ENCODE peak calls at places on chromosomes 3 and 15, in five cellular contexts. Z is AG04450, E is NCI-H187 treated with DMSO at 0.1 percent for 48 hours, G is cardiac muscle cell, U is neuronal stem cell. J is an unnamed sample.
A peak's percentile ranks its signal among the peaks of the same experiment; 100 is the strongest.

GRCh38 chr3:119149484-119149883 is 3.5 kb downstream of the TEX55 start:
- DNase-seq in G (peak; percentile 61), U (no peak), Z (peak; percentile 45), E (no peak), J (no peak)

GRCh38 chr3:59517448-59517847 is 467.6 kb upstream of the CFAP20DC start:
- DNase-seq in Z (no peak), E (no peak), U (no peak), G (no peak), J (no peak)

GRCh38 chr15:63473007-63473748 is 31.2 kb upstream of the USP3 start:
- DNase-seq in E (no peak), U (no peak), G (no peak), Z (no peak), J (no peak)

GRCh38 chr15:51649659-51650521 is 27.3 kb upstream of the DMXL2 start:
- DNase-seq in U (peak; percentile 56), E (peak; percentile 59), Z (peak; percentile 50), G (peak; percentile 88), J (peak; percentile 58)

GRCh38 chr3:52321481-52321880 is 5.4 kb downstream of the DNAH1 start:
- DNase-seq in E (no peak), Z (no peak), U (no peak), G (no peak), J (no peak)

GRCh38 chr3:12399226-12399625 is 85.1 kb upstream of the TSEN2 start:
- DNase-seq in U (no peak), E (no peak), G (no peak), Z (no peak), J (no peak)

GRCh38 chr15:41811432-41812195 is 16.3 kb upstream of the JMJD7 start:
- DNase-seq in U (peak; percentile 64), G (peak; percentile 91), Z (peak; percentile 71), E (peak; percentile 18), J (peak; percentile 66)

GRCh38 chr15:26242565-26242964 is 379.4 kb upstream of the ATP10A start:
- DNase-seq in G (no peak), U (no peak), Z (no peak), E (no peak), J (no peak)

GRCh38 chr15:85769182-85769900 is 25.4 kb downstream of the KLHL25 start:
- DNase-seq in E (no peak), Z (no peak), U (no peak), G (no peak), J (no peak)

GRCh38 chr15:55457401-55458022 is 49.2 kb downstream of the PIERCE2 start:
- DNase-seq in Z (no peak), U (no peak), E (peak; percentile 49), G (no peak), J (no peak)

GRCh38 chr3:37987751-37988179 is 2.8 kb upstream of the VILL start:
- DNase-seq in U (no peak), Z (no peak), G (no peak), E (no peak), J (no peak)

GRCh38 chr3:38609386-38610111 is 39.9 kb downstream of the SCN5A start:
- DNase-seq in U (no peak), Z (no peak), E (no peak), G (no peak), J (no peak)

GRCh38 chr3:194766845-194767244 is 81.2 kb downstream of the FAM43A start:
- DNase-seq in Z (no peak), E (no peak), G (no peak), U (no peak), J (no peak)

GRCh38 chr15:85155360-85155759 is 173.7 kb downstream of the PDE8A start:
- DNase-seq in Z (no peak), U (no peak), E (no peak), G (no peak), J (no peak)

GRCh38 chr15:84398763-84399701 is 163.5 kb downstream of the GOLGA6L4 start:
- DNase-seq in U (no peak), G (no peak), Z (no peak), E (no peak), J (no peak)

GRCh38 chr3:190384241-190384863 is 3.6 kb upstream of the CLDN16 start:
- DNase-seq in E (peak; percentile 28), U (no peak), Z (no peak), G (peak; percentile 60), J (no peak)

J was measured in retina.